ENCODE peak calls at places on chromosomes 4 and X, in four cellular contexts. B, U, M and K are unnamed samples.

GRCh38 chr4:109052699-109053656 is 249.5 kb downstream of the COL25A1 start:
- DNase-seq in B (no peak), U (no peak), M (no peak), K (no peak)

GRCh38 chr4:40621592-40622512 is 7.8 kb downstream of the RBM47 start:
- DNase-seq in B (peak; percentile 60), U (no peak), M (no peak), K (no peak)

GRCh38 chr4:100162027-100162685 is 28.1 kb downstream of the DDIT4L start:
- DNase-seq in B (no peak), U (no peak), M (no peak), K (no peak)

GRCh38 chrX:115178473-115178872 is 10.7 kb upstream of the RBMXL3 start:
- DNase-seq in B (no peak), U (peak; percentile 35), M (no peak), K (no peak)

GRCh38 chrX:150690126-150690525 is 3.1 kb upstream of the MTMR1 start:
- DNase-seq in B (no peak), U (no peak), M (no peak), K (no peak)

GRCh38 chr4:78057135-78057599 is at the start of gene FRAS1:
- DNase-seq in B (peak; percentile 62), U (no peak), M (peak; percentile 76), K (peak; percentile 49)

GRCh38 chrX:70128071-70128470 is 5.2 kb upstream of the IGBP1 start:
- DNase-seq in B (no peak), U (no peak), M (peak; percentile 46), K (no peak)

GRCh38 chr4:173515458-173515857 is 14.6 kb downstream of the HAND2 start:
- DNase-seq in B (no peak), U (no peak), M (no peak), K (no peak)

GRCh38 chr4:188735082-188735481 is 595.8 kb downstream of the TRIML1 start:
- DNase-seq in B (no peak), U (no peak), M (no peak), K (no peak)

GRCh38 chr4:100981447-100982204 is 365.7 kb downstream of the PPP3CA start:
- DNase-seq in B (no peak), U (no peak), M (no peak), K (no peak)

GRCh38 chr4:24655326-24655725 is 71.0 kb upstream of the DHX15 start:
- DNase-seq in B (no peak), U (no peak), M (no peak), K (no peak)

GRCh38 chr4:59630235-59630634 is 1569.9 kb upstream of the ADGRL3 start:
- DNase-seq in B (no peak), U (no peak), M (no peak), K (no peak)

GRCh38 chr4:17475481-17475880 is 36.4 kb downstream of the QDPR start:
- DNase-seq in B (no peak), U (no peak), M (no peak), K (no peak)

GRCh38 chrX:110180176-110180927 is 137.5 kb downstream of the AMMECR1 start:
- DNase-seq in B (no peak), U (no peak), M (no peak), K (no peak)

GRCh38 chr4:66662620-66663019 is 882.7 kb downstream of the CENPC start:
- DNase-seq in B (no peak), U (no peak), M (no peak), K (no peak)

GRCh38 chr4:150164055-150164454 is 85.8 kb downstream of the DCLK2 start:
- DNase-seq in B (no peak), U (no peak), M (no peak), K (no peak)

GRCh38 chr4:182929296-182929695 is 12.1 kb upstream of the DCTD start:
- DNase-seq in B (peak; percentile 39), U (no peak), M (no peak), K (no peak)

GRCh38 chr4:166422475-166422874 is 549.4 kb downstream of the TLL1 start:
- DNase-seq in B (no peak), U (no peak), M (no peak), K (no peak)

GRCh38 chr4:182738283-182739047 is 178.7 kb downstream of the DCTD start:
- DNase-seq in B (no peak), U (no peak), M (no peak), K (no peak)

GRCh38 chr4:27100713-27101112 is 240.1 kb downstream of the STIM2 start:
- DNase-seq in B (no peak), U (no peak), M (no peak), K (no peak)

GRCh38 chr4:86596802-86597201 is 2.7 kb downstream of the PTPN13 start:
- DNase-seq in B (no peak), U (no peak), M (no peak), K (no peak)

GRCh38 chrX:42746606-42747005 is 31.4 kb downstream of the PPP1R2C start:
- DNase-seq in B (no peak), U (no peak), M (no peak), K (no peak)

GRCh38 chrX:37509349-37509748 is 62.1 kb upstream of the LANCL3 start:
- DNase-seq in B (no peak), U (no peak), M (no peak), K (peak; percentile 6)

GRCh38 chr4:115234405-115235093 is 121.1 kb upstream of the NDST4 start:
- DNase-seq in B (peak; percentile 5), U (no peak), M (no peak), K (peak; percentile 10)

GRCh38 chrX:150303386-150304097 is 59.6 kb upstream of the MAMLD1 start:
- DNase-seq in B (no peak), U (no peak), M (no peak), K (no peak)

GRCh38 chr4:13920111-13920875 is 292.8 kb upstream of the BOD1L1 start:
- DNase-seq in B (no peak), U (no peak), M (no peak), K (no peak)

GRCh38 chr4:7144374-7145290 is 47.7 kb upstream of the SORCS2 start:
- DNase-seq in B (no peak), U (no peak), M (no peak), K (no peak)

DNA sequence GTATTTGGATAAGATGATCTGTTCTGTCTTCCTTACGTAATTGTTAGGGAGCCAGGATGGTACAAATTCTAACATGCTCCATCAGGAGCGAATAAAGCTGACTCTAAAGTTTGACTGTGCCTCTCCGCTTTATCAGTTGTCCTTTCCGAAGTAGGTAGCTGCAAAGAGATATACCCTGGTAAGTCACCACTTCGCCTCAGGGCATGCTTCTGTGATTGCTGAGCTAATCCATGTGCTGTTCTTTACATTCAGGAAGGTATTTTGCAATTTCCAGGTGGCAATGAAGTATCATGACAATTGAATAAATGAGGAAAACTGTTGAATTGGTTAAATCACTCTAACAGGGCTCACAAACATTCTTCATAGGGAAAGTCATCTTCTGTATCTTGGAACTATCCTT is 38.9 kb downstream of the KIT start:
- DNase-seq in B (no peak), U (no peak), M (no peak), K (no peak)
- TF ChIP-seq SUZ12 in B (no peak), U (no peak), M (no peak), K (no peak)

GRCh38 chrX:97070346-97070745 is 186.6 kb downstream of the RPA4 start:
- DNase-seq in B (no peak), U (no peak), M (no peak), K (no peak)

DNA sequence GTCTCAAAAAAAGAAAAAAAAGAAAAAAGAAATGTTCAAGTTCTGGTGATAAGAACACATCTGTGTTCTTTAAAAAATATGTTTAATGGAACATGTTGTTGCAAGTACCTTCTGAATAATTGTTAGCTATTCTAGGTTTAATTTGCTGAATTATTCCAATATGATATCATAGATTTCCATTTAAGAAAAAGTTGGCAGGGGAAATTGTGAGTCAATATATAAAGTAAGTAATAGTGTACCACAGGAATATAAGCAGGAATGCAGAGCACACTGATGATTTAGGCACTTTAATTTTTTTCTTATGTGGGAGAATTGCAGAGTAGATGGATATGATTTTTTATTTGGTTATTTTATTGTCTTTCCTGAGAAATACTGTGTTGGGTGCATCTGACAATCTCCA is 190.7 kb downstream of the RPA4 start:
- DNase-seq in B (no peak), U (no peak), M (no peak), K (no peak)
- TF ChIP-seq SUZ12 in B (no peak), U (no peak), M (no peak), K (no peak)

DNA sequence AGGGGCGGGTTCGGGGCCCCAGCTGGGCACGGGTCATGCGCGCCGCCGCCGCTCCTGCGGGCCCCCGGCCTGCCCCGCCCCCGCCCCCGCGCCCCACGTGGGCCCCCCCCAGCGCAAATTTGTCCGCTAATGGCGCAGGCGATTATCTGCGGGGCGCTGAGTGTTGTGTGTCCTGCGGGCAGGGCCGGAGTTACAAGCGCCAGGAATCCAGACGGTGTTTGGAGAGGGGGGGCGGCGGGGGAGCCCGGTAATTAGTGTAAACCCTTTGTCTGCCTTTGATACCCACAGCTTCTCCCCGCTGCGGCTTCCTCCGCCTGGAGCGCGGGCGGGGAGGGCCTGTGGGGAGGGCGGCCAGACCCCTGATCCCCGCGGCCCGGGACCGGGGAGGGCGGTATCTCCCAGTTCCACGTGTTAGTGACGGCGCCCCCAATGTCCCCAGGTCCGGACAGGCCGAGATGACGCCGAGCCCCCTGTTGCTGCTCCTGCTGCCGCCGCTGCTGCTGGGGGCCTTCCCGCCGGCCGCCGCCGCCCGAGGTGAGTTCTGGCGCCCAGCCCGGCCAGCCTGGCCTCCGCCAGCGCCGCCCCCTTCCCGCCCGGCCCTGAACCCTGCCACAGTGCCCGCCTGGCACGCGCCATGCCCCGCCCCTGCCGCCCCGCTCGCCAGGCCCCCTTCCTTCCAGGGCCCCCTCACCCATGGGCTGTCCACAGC is 759 bp downstream of the FGFRL1 start:
- DNase-seq in B (peak; percentile 51), U (no peak), M (no peak), K (no peak)
- TF ChIP-seq SUZ12 in B (no peak), U (no peak), M (no peak), K (no peak)

GRCh38 chrX:39886282-39886681 is 211.5 kb downstream of the BCOR start:
- DNase-seq in B (no peak), U (no peak), M (no peak), K (no peak)
- TF ChIP-seq SUZ12 in B (no peak), U (no peak), M (no peak), K (no peak)